ENCODE peak calls at places on chromosomes 13 and 19, in four cellular contexts. L is aorta, J is Peyer's patch, P is left ventricle myocardium inferior. Y is an unnamed sample.

GRCh38 chr19:38669532-38669931 is 22.1 kb downstream of the ACTN4 start:
- DNase-seq in L (no peak), J (peak; percentile 39), P (no peak), Y (no peak)

GRCh38 chr13:43305416-43305815 is 282.0 kb downstream of the DNAJC15 start:
- DNase-seq in P (no peak), J (no peak), L (no peak), Y (no peak)

GRCh38 chr19:38213911-38214625 is 10.0 kb downstream of the DPF1 start:
- DNase-seq in L (no peak), J (no peak), P (no peak), Y (no peak)

GRCh38 chr13:81927347-81927746 is 1586.4 kb upstream of the SPRY2 start:
- DNase-seq in L (no peak), P (no peak), J (no peak), Y (no peak)

GRCh38 chr19:2808129-2808941 is 11.3 kb upstream of the ZNF554 start:
- DNase-seq in J (no peak), P (no peak), L (no peak), Y (no peak)

GRCh38 chr13:41311607-41312500 is 787 bp downstream of the NAA16 start:
- DNase-seq in L (peak; percentile 83), J (peak; percentile 40), P (peak; percentile 42), Y (no peak)

GRCh38 chr13:34352958-34353357 is 535.0 kb downstream of the RFC3 start:
- DNase-seq in L (no peak), P (no peak), J (no peak), Y (no peak)

GRCh38 chr19:10984166-10984735 is 23.4 kb downstream of the SMARCA4 start:
- DNase-seq in J (no peak), L (no peak), P (no peak), Y (no peak)

GRCh38 chr19:36488816-36489138 is 584 bp downstream of the ZNF566 start:
- DNase-seq in P (no peak), L (no peak), J (peak; percentile 49), Y (no peak)

GRCh38 chr19:3151563-3152430 is 16.0 kb downstream of the GNA15 start:
- DNase-seq in P (no peak), J (no peak), L (peak; percentile 43), Y (no peak)

GRCh38 chr13:43127827-43128226 is 104.4 kb downstream of the DNAJC15 start:
- DNase-seq in L (no peak), J (no peak), P (no peak), Y (no peak)

GRCh38 chr13:75907044-75907443 is 270.9 kb downstream of the LMO7 start:
- DNase-seq in J (no peak), P (no peak), L (no peak), Y (no peak)

GRCh38 chr13:99296270-99296865 is 10.8 kb downstream of the GPR183 start:
- DNase-seq in L (no peak), P (no peak), J (no peak), Y (no peak)

GRCh38 chr19:48752511-48753365 is at the start of gene FUT1:
- DNase-seq in L (peak; percentile 82), P (peak; percentile 72), J (peak; percentile 30), Y (peak; percentile 59)

GRCh38 chr19:58330458-58330857 is 3.7 kb downstream of the ZSCAN22 start:
- DNase-seq in P (no peak), L (peak; percentile 11), J (no peak), Y (no peak)

GRCh38 chr13:65613004-65613403 is 1617.1 kb downstream of the PCDH9 start:
- DNase-seq in L (no peak), P (no peak), J (no peak), Y (no peak)

GRCh38 chr13:73224708-73225107 is 165.9 kb downstream of the KLF5 start:
- DNase-seq in P (no peak), J (no peak), L (no peak), Y (no peak)

GRCh38 chr13:45120967-45121366 is 657 bp downstream of the GTF2F2 start:
- DNase-seq in J (no peak), P (no peak), L (no peak), Y (no peak)

GRCh38 chr13:110819203-110820014 is 95.5 kb downstream of the ANKRD10 start:
- DNase-seq in J (peak; percentile 73), P (peak; percentile 76), L (peak; percentile 93), Y (peak; percentile 85)

GRCh38 chr13:43232866-43233265 is 209.5 kb downstream of the DNAJC15 start:
- DNase-seq in L (no peak), P (no peak), J (no peak), Y (no peak)

GRCh38 chr19:44943801-44944249 is 1.8 kb downstream of the APOC4 start:
- DNase-seq in L (no peak), P (peak; percentile 37), J (peak; percentile 78), Y (peak; percentile 61)

GRCh38 chr19:48991823-48992570 is 1.1 kb downstream of the GYS1 start:
- DNase-seq in P (peak; percentile 63), J (no peak), L (peak; percentile 85), Y (peak; percentile 78)

GRCh38 chr13:38981096-38981495 is 9.5 kb downstream of the STOML3 start:
- DNase-seq in P (no peak), L (no peak), J (no peak), Y (no peak)

GRCh38 chr13:43061496-43062280 is 38.3 kb downstream of the DNAJC15 start:
- DNase-seq in J (no peak), P (no peak), L (no peak), Y (no peak)

GRCh38 chr19:2431318-2432055 is 4.1 kb upstream of the TIMM13 start:
- DNase-seq in L (no peak), J (no peak), P (no peak), Y (no peak)

GRCh38 chr19:46533085-46534081 is 37.7 kb upstream of the PNMA8B start:
- DNase-seq in L (no peak), P (no peak), J (no peak), Y (no peak)

GRCh38 chr13:25752957-25753540 is 298.8 kb downstream of the SHISA2 start:
- DNase-seq in J (no peak), L (peak; percentile 78), P (peak; percentile 44), Y (peak; percentile 80)

GRCh38 chr13:114143806-114144605 is 11.6 kb upstream of the RASA3 start:
- DNase-seq in L (peak; percentile 62), J (peak; percentile 3), P (no peak), Y (no peak)

GRCh38 chr19:35136977-35137702 is 1.5 kb upstream of the FXYD1 start:
- DNase-seq in L (no peak), P (no peak), J (no peak), Y (no peak)

DNA sequence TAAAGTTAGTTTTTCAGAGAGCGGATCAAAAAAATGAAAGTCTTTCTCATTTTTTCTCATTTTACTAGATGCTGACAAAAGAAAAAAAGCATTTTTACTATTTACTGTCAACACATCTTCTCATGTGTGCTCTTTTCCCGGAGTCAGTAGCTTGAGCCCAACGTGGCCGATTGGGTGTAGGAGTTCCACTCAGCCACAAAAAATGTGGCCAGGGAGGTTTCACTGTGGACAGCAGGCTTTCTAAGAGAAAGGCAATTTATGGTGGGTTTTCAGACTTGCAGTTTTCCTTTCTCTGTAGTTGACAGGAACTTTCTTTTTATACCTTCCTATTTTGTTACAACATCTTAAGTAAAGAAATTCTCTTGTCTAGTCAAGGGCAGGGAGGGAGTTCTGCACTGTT is 122.9 kb downstream of the B3GLCT start:
- DNase-seq in P (no peak), J (no peak), L (no peak), Y (no peak)
- H3K27ac ChIP-seq in P (no peak overlapping the region), J (no peak overlapping the region), L (no peak overlapping the region), Y (no peak overlapping the region)

GRCh38 chr13:112185466-112185865 is 118.5 kb downstream of the SOX1 start:
- DNase-seq in J (no peak), L (peak; percentile 14), P (no peak), Y (no peak)
- H3K4me1 ChIP-seq in J (no peaks in the 10 kb centered on the region), L (no peaks in the 10 kb centered on the region), P (no peaks in the 10 kb centered on the region), Y (no peaks in the 10 kb centered on the region)

GRCh38 chr13:71209217-71209616 is 657.8 kb downstream of the DACH1 start:
- DNase-seq in L (no peak), J (no peak), P (no peak), Y (no peak)

GRCh38 chr13:71213252-71213821 is 653.7 kb downstream of the DACH1 start:
- DNase-seq in P (no peak), L (no peak), J (no peak), Y (no peak)

GRCh38 chr13:71210861-71211260 is 656.1 kb downstream of the DACH1 start:
- DNase-seq in J (no peak), P (no peak), L (no peak), Y (no peak)
- H3K27me3 ChIP-seq in J (no peaks in the 10 kb centered on the region), P (no peaks in the 10 kb centered on the region), L (no peaks in the 10 kb centered on the region), Y (no peaks in the 10 kb centered on the region)

GRCh38 chr19:5967994-5968430 is 9.9 kb downstream of the RANBP3 start:
- DNase-seq in L (no peak), P (peak; percentile 52), J (peak; percentile 65), Y (no peak)
- H3K27ac ChIP-seq in L (no peak overlapping the region), P (peak overlapping the region; percentile 68), J (peak overlapping the region; percentile 62), Y (peak overlapping the region; percentile 77)

DNA sequence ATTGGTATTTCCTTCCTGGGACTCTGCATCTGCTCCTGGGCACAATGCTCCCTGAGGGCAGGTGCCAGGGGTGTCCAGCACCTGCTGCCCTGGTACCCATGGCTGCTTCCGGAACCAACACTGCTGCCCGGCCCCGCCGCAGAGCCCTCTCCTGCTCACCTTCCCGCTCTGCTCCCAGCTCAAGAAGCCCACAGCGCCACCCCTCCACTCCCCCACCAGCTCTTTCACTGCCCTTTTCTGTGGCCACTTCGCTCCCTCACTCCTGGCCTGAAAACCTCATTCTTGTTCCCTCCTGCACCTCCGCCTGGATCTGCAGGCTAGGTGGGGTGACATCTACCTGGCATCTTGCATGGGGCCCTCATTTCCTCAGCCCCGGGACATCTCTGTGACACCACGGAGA is 6.4 kb downstream of the ZNF787 start:
- DNase-seq in L (no peak), P (no peak), J (no peak), Y (no peak)
- H3K4me1 ChIP-seq in L (no peaks in the 10 kb centered on the region), P (peaks cover 98% of the 10 kb centered on the region), J (peaks cover 89% of the 10 kb centered on the region), Y (peaks cover 95% of the 10 kb centered on the region)

GRCh38 chr19:54554006-54554405 is 19.6 kb upstream of the LILRA2 start:
- DNase-seq in P (no peak), L (no peak), J (no peak), Y (no peak)

GRCh38 chr19:54554896-54555295 is 18.7 kb upstream of the LILRA2 start:
- DNase-seq in J (no peak), L (no peak), P (no peak), Y (no peak)

GRCh38 chr19:54551293-54551692 is 22.3 kb upstream of the LILRA2 start:
- DNase-seq in J (no peak), L (no peak), P (no peak), Y (no peak)

GRCh38 chr19:54551950-54552912 is 21.4 kb upstream of the LILRA2 start:
- DNase-seq in L (no peak), J (no peak), P (peak; percentile 28), Y (no peak)

GRCh38 chr19:54552913-54553310 is 20.7 kb upstream of the LILRA2 start:
- DNase-seq in J (no peak), L (no peak), P (no peak), Y (no peak)
- H3K27me3 ChIP-seq in J (no peaks in the 10 kb centered on the region), L (no peaks in the 10 kb centered on the region), P (peaks cover 38% of the 10 kb centered on the region), Y (no peaks in the 10 kb centered on the region)

GRCh38 chr19:4361152-4362037 is 18.0 kb downstream of the MPND start:
- DNase-seq in J (no peak), P (no peak), L (no peak), Y (no peak)
- H3K27ac ChIP-seq in J (no peak overlapping the region), P (no peak overlapping the region), L (no peak overlapping the region), Y (no peak overlapping the region)